ENCODE peak calls at places on chromosomes 16 and 17, in nine cellular contexts. One of them, this sample, is unnamed.

GRCh38 chr16:89449726-89450335 is 40.5 kb downstream of the ANKRD11 start:
- DNase-seq in transverse colon: no peak
- DNase-seq in kidney epithelial cell: no peak
- DNase-seq in psoas muscle: no peak
- DNase-seq in tibial artery: no peak
- DNase-seq in DND-41: no peak
- DNase-seq in Caco-2: no peak
- DNase-seq in fibroblast of villous mesenchyme: no peak
- DNase-seq in epithelial cell of proximal tubule: no peak
- DNase-seq in this sample: no peak

GRCh38 chr17:12959441-12959840 is 58.4 kb downstream of the ELAC2 start:
- DNase-seq in transverse colon: no peak
- DNase-seq in kidney epithelial cell: peak; percentile 77
- DNase-seq in psoas muscle: no peak
- DNase-seq in tibial artery: no peak
- DNase-seq in DND-41: no peak
- DNase-seq in Caco-2: no peak
- DNase-seq in fibroblast of villous mesenchyme: peak; percentile 6
- DNase-seq in epithelial cell of proximal tubule: peak; percentile 81
- DNase-seq in this sample: no peak

GRCh38 chr17:18246880-18247612 is 11.5 kb downstream of the FLII start:
- DNase-seq in transverse colon: peak; percentile 93
- DNase-seq in kidney epithelial cell: no peak
- DNase-seq in psoas muscle: peak; percentile 57
- DNase-seq in tibial artery: no peak
- DNase-seq in DND-41: peak; percentile 41
- DNase-seq in Caco-2: peak; percentile 69
- DNase-seq in fibroblast of villous mesenchyme: peak; percentile 32
- DNase-seq in epithelial cell of proximal tubule: no peak
- DNase-seq in this sample: no peak

GRCh38 chr16:72203401-72203800 is 31.4 kb upstream of the PMFBP1 start:
- DNase-seq in transverse colon: peak; percentile 9
- DNase-seq in kidney epithelial cell: no peak
- DNase-seq in psoas muscle: no peak
- DNase-seq in tibial artery: peak; percentile 47
- DNase-seq in DND-41: no peak
- DNase-seq in Caco-2: no peak
- DNase-seq in fibroblast of villous mesenchyme: no peak
- DNase-seq in epithelial cell of proximal tubule: no peak
- DNase-seq in this sample: peak; percentile 17

GRCh38 chr17:29977836-29978235 is 36.4 kb downstream of the EFCAB5 start:
- DNase-seq in transverse colon: no peak
- DNase-seq in kidney epithelial cell: no peak
- DNase-seq in psoas muscle: no peak
- DNase-seq in tibial artery: no peak
- DNase-seq in DND-41: no peak
- DNase-seq in Caco-2: no peak
- DNase-seq in fibroblast of villous mesenchyme: no peak
- DNase-seq in epithelial cell of proximal tubule: no peak
- DNase-seq in this sample: no peak

GRCh38 chr16:4606354-4606753 is 8.3 kb downstream of the UBALD1 start:
- DNase-seq in transverse colon: no peak
- DNase-seq in kidney epithelial cell: no peak
- DNase-seq in psoas muscle: no peak
- DNase-seq in tibial artery: no peak
- DNase-seq in DND-41: no peak
- DNase-seq in Caco-2: no peak
- DNase-seq in fibroblast of villous mesenchyme: no peak
- DNase-seq in epithelial cell of proximal tubule: no peak
- DNase-seq in this sample: no peak

GRCh38 chr16:30051518-30051917 is 14.0 kb upstream of the ALDOA start:
- DNase-seq in transverse colon: no peak
- DNase-seq in kidney epithelial cell: no peak
- DNase-seq in psoas muscle: no peak
- DNase-seq in tibial artery: no peak
- DNase-seq in DND-41: no peak
- DNase-seq in Caco-2: no peak
- DNase-seq in fibroblast of villous mesenchyme: no peak
- DNase-seq in epithelial cell of proximal tubule: no peak
- DNase-seq in this sample: no peak

GRCh38 chr16:74577882-74578366 is 29.0 kb downstream of the GLG1 start:
- DNase-seq in transverse colon: no peak
- DNase-seq in kidney epithelial cell: no peak
- DNase-seq in psoas muscle: no peak
- DNase-seq in tibial artery: no peak
- DNase-seq in DND-41: no peak
- DNase-seq in Caco-2: no peak
- DNase-seq in fibroblast of villous mesenchyme: peak; percentile 55
- DNase-seq in epithelial cell of proximal tubule: no peak
- DNase-seq in this sample: no peak

GRCh38 chr17:31565652-31566051 is 174.2 kb downstream of the RAB11FIP4 start:
- DNase-seq in transverse colon: no peak
- DNase-seq in kidney epithelial cell: no peak
- DNase-seq in psoas muscle: no peak
- DNase-seq in tibial artery: no peak
- DNase-seq in DND-41: no peak
- DNase-seq in Caco-2: no peak
- DNase-seq in fibroblast of villous mesenchyme: no peak
- DNase-seq in epithelial cell of proximal tubule: no peak
- DNase-seq in this sample: no peak

GRCh38 chr16:9040766-9041430 is 50.5 kb upstream of the HAPSTR1 start:
- DNase-seq in transverse colon: no peak
- DNase-seq in kidney epithelial cell: no peak
- DNase-seq in psoas muscle: no peak
- DNase-seq in tibial artery: no peak
- DNase-seq in DND-41: no peak
- DNase-seq in Caco-2: no peak
- DNase-seq in fibroblast of villous mesenchyme: no peak
- DNase-seq in epithelial cell of proximal tubule: no peak
- DNase-seq in this sample: no peak

GRCh38 chr16:88359008-88359407 is 23.8 kb upstream of the ZNF469 start:
- DNase-seq in transverse colon: no peak
- DNase-seq in kidney epithelial cell: no peak
- DNase-seq in psoas muscle: peak; percentile 0
- DNase-seq in tibial artery: no peak
- DNase-seq in DND-41: no peak
- DNase-seq in Caco-2: no peak
- DNase-seq in fibroblast of villous mesenchyme: no peak
- DNase-seq in epithelial cell of proximal tubule: no peak
- DNase-seq in this sample: no peak

GRCh38 chr17:73272906-73273218 is 11.2 kb upstream of the CPSF4L start:
- DNase-seq in transverse colon: no peak
- DNase-seq in kidney epithelial cell: no peak
- DNase-seq in psoas muscle: no peak
- DNase-seq in tibial artery: no peak
- DNase-seq in DND-41: no peak
- DNase-seq in Caco-2: no peak
- DNase-seq in fibroblast of villous mesenchyme: no peak
- DNase-seq in epithelial cell of proximal tubule: no peak
- DNase-seq in this sample: no peak

GRCh38 chr17:79023180-79023705 is 726 bp upstream of the C1QTNF1 start:
- DNase-seq in transverse colon: peak; percentile 3
- DNase-seq in kidney epithelial cell: no peak
- DNase-seq in psoas muscle: no peak
- DNase-seq in tibial artery: no peak
- DNase-seq in DND-41: no peak
- DNase-seq in Caco-2: peak; percentile 15
- DNase-seq in fibroblast of villous mesenchyme: no peak
- DNase-seq in epithelial cell of proximal tubule: no peak
- DNase-seq in this sample: no peak
- H3K4me3 ChIP-seq in transverse colon: no peak overlapping the region
- H3K4me3 ChIP-seq in kidney epithelial cell: no peak overlapping the region
- H3K4me3 ChIP-seq in psoas muscle: peak overlapping the region; percentile 69
- H3K4me3 ChIP-seq in tibial artery: peak overlapping the region; percentile 91
- H3K4me3 ChIP-seq in DND-41: no peak overlapping the region
- H3K4me3 ChIP-seq in Caco-2: no peak overlapping the region
- H3K4me3 ChIP-seq in fibroblast of villous mesenchyme: no peak overlapping the region
- H3K4me3 ChIP-seq in epithelial cell of proximal tubule: no peak overlapping the region
- H3K4me3 ChIP-seq in this sample: no peak overlapping the region

GRCh38 chr17:49739662-49740271 is 24.2 kb downstream of the FAM117A start:
- DNase-seq in transverse colon: peak; percentile 88
- DNase-seq in kidney epithelial cell: no peak
- DNase-seq in psoas muscle: peak; percentile 81
- DNase-seq in tibial artery: peak; percentile 78
- DNase-seq in DND-41: peak; percentile 96
- DNase-seq in Caco-2: no peak
- DNase-seq in fibroblast of villous mesenchyme: peak; percentile 92
- DNase-seq in epithelial cell of proximal tubule: no peak
- DNase-seq in this sample: peak; percentile 99

GRCh38 chr17:49738456-49739163 is 25.3 kb downstream of the FAM117A start:
- DNase-seq in transverse colon: no peak
- DNase-seq in kidney epithelial cell: no peak
- DNase-seq in psoas muscle: peak; percentile 32
- DNase-seq in tibial artery: no peak
- DNase-seq in DND-41: no peak
- DNase-seq in Caco-2: no peak
- DNase-seq in fibroblast of villous mesenchyme: no peak
- DNase-seq in epithelial cell of proximal tubule: no peak
- DNase-seq in this sample: no peak

GRCh38 chr17:49742256-49742655 is 21.7 kb downstream of the FAM117A start:
- DNase-seq in transverse colon: no peak
- DNase-seq in kidney epithelial cell: no peak
- DNase-seq in psoas muscle: no peak
- DNase-seq in tibial artery: no peak
- DNase-seq in DND-41: peak; percentile 22
- DNase-seq in Caco-2: no peak
- DNase-seq in fibroblast of villous mesenchyme: peak; percentile 61
- DNase-seq in epithelial cell of proximal tubule: no peak
- DNase-seq in this sample: peak; percentile 73

GRCh38 chr17:49741692-49742076 is 22.2 kb downstream of the FAM117A start:
- DNase-seq in transverse colon: no peak
- DNase-seq in kidney epithelial cell: no peak
- DNase-seq in psoas muscle: no peak
- DNase-seq in tibial artery: no peak
- DNase-seq in DND-41: peak; percentile 14
- DNase-seq in Caco-2: no peak
- DNase-seq in fibroblast of villous mesenchyme: no peak
- DNase-seq in epithelial cell of proximal tubule: no peak
- DNase-seq in this sample: no peak

GRCh38 chr17:49741009-49741691 is 22.8 kb downstream of the FAM117A start:
- DNase-seq in transverse colon: no peak
- DNase-seq in kidney epithelial cell: no peak
- DNase-seq in psoas muscle: no peak
- DNase-seq in tibial artery: no peak
- DNase-seq in DND-41: peak; percentile 36
- DNase-seq in Caco-2: no peak
- DNase-seq in fibroblast of villous mesenchyme: peak; percentile 34
- DNase-seq in epithelial cell of proximal tubule: no peak
- DNase-seq in this sample: no peak
- H3K4me3 ChIP-seq in transverse colon: no peak overlapping the region
- H3K4me3 ChIP-seq in kidney epithelial cell: no peak overlapping the region
- H3K4me3 ChIP-seq in psoas muscle: no peak overlapping the region
- H3K4me3 ChIP-seq in tibial artery: no peak overlapping the region
- H3K4me3 ChIP-seq in DND-41: peak overlapping the region; percentile 46
- H3K4me3 ChIP-seq in Caco-2: no peak overlapping the region
- H3K4me3 ChIP-seq in fibroblast of villous mesenchyme: no peak overlapping the region
- H3K4me3 ChIP-seq in epithelial cell of proximal tubule: no peak overlapping the region
- H3K4me3 ChIP-seq in this sample: peak overlapping the region; percentile 79

GRCh38 chr17:39952665-39953470 is 9.9 kb upstream of the GSDMA start:
- DNase-seq in transverse colon: peak; percentile 99
- DNase-seq in kidney epithelial cell: peak; percentile 86
- DNase-seq in psoas muscle: peak; percentile 98
- DNase-seq in tibial artery: peak; percentile 97
- DNase-seq in DND-41: peak; percentile 95
- DNase-seq in Caco-2: peak; percentile 99
- DNase-seq in fibroblast of villous mesenchyme: peak; percentile 97
- DNase-seq in epithelial cell of proximal tubule: no peak
- DNase-seq in this sample: peak; percentile 82
- H3K4me3 ChIP-seq in transverse colon: peak overlapping the region; percentile 33
- H3K4me3 ChIP-seq in kidney epithelial cell: peak overlapping the region; percentile 32
- H3K4me3 ChIP-seq in psoas muscle: peak overlapping the region; percentile 61
- H3K4me3 ChIP-seq in tibial artery: peak overlapping the region; percentile 46
- H3K4me3 ChIP-seq in DND-41: peak overlapping the region; percentile 69
- H3K4me3 ChIP-seq in Caco-2: peak overlapping the region; percentile 28
- H3K4me3 ChIP-seq in fibroblast of villous mesenchyme: peak overlapping the region; percentile 46
- H3K4me3 ChIP-seq in epithelial cell of proximal tubule: peak overlapping the region; percentile 50
- H3K4me3 ChIP-seq in this sample: peak overlapping the region; percentile 63

GRCh38 chr17:62705781-62706597 is 78.5 kb downstream of the MRC2 start:
- DNase-seq in transverse colon: no peak
- DNase-seq in kidney epithelial cell: no peak
- DNase-seq in psoas muscle: no peak
- DNase-seq in tibial artery: no peak
- DNase-seq in DND-41: no peak
- DNase-seq in Caco-2: no peak
- DNase-seq in fibroblast of villous mesenchyme: no peak
- DNase-seq in epithelial cell of proximal tubule: no peak
- DNase-seq in this sample: no peak
- H3K4me3 ChIP-seq in transverse colon: no peak overlapping the region
- H3K4me3 ChIP-seq in kidney epithelial cell: peak overlapping the region; percentile 52
- H3K4me3 ChIP-seq in psoas muscle: peak overlapping the region; percentile 71
- H3K4me3 ChIP-seq in tibial artery: no peak overlapping the region
- H3K4me3 ChIP-seq in DND-41: no peak overlapping the region
- H3K4me3 ChIP-seq in Caco-2: no peak overlapping the region
- H3K4me3 ChIP-seq in fibroblast of villous mesenchyme: no peak overlapping the region
- H3K4me3 ChIP-seq in epithelial cell of proximal tubule: peak overlapping the region; percentile 64
- H3K4me3 ChIP-seq in this sample: no peak overlapping the region

GRCh38 chr17:40529991-40530390 is 28.6 kb upstream of the TNS4 start:
- DNase-seq in transverse colon: no peak
- DNase-seq in kidney epithelial cell: no peak
- DNase-seq in psoas muscle: no peak
- DNase-seq in tibial artery: no peak
- DNase-seq in DND-41: no peak
- DNase-seq in Caco-2: no peak
- DNase-seq in fibroblast of villous mesenchyme: no peak
- DNase-seq in epithelial cell of proximal tubule: no peak
- DNase-seq in this sample: no peak

GRCh38 chr17:40528692-40529417 is 27.4 kb upstream of the TNS4 start:
- DNase-seq in transverse colon: no peak
- DNase-seq in kidney epithelial cell: no peak
- DNase-seq in psoas muscle: no peak
- DNase-seq in tibial artery: no peak
- DNase-seq in DND-41: no peak
- DNase-seq in Caco-2: no peak
- DNase-seq in fibroblast of villous mesenchyme: no peak
- DNase-seq in epithelial cell of proximal tubule: no peak
- DNase-seq in this sample: no peak

GRCh38 chr17:40525294-40525693 is 23.9 kb upstream of the TNS4 start:
- DNase-seq in transverse colon: no peak
- DNase-seq in kidney epithelial cell: no peak
- DNase-seq in psoas muscle: no peak
- DNase-seq in tibial artery: no peak
- DNase-seq in DND-41: no peak
- DNase-seq in Caco-2: no peak
- DNase-seq in fibroblast of villous mesenchyme: no peak
- DNase-seq in epithelial cell of proximal tubule: no peak
- DNase-seq in this sample: no peak

GRCh38 chr17:40524243-40524965 is 23.0 kb upstream of the TNS4 start:
- DNase-seq in transverse colon: no peak
- DNase-seq in kidney epithelial cell: no peak
- DNase-seq in psoas muscle: no peak
- DNase-seq in tibial artery: no peak
- DNase-seq in DND-41: no peak
- DNase-seq in Caco-2: no peak
- DNase-seq in fibroblast of villous mesenchyme: no peak
- DNase-seq in epithelial cell of proximal tubule: no peak
- DNase-seq in this sample: no peak

GRCh38 chr17:40526668-40527067 is 25.2 kb upstream of the TNS4 start:
- DNase-seq in transverse colon: no peak
- DNase-seq in kidney epithelial cell: no peak
- DNase-seq in psoas muscle: peak; percentile 65
- DNase-seq in tibial artery: no peak
- DNase-seq in DND-41: no peak
- DNase-seq in Caco-2: no peak
- DNase-seq in fibroblast of villous mesenchyme: peak; percentile 77
- DNase-seq in epithelial cell of proximal tubule: no peak
- DNase-seq in this sample: no peak
- H3K4me3 ChIP-seq in transverse colon: no peak overlapping the region
- H3K4me3 ChIP-seq in kidney epithelial cell: no peak overlapping the region
- H3K4me3 ChIP-seq in psoas muscle: no peak overlapping the region
- H3K4me3 ChIP-seq in tibial artery: no peak overlapping the region
- H3K4me3 ChIP-seq in DND-41: no peak overlapping the region
- H3K4me3 ChIP-seq in Caco-2: no peak overlapping the region
- H3K4me3 ChIP-seq in fibroblast of villous mesenchyme: no peak overlapping the region
- H3K4me3 ChIP-seq in epithelial cell of proximal tubule: no peak overlapping the region
- H3K4me3 ChIP-seq in this sample: no peak overlapping the region